ENCODE peak calls at places on chromosomes 4 and X, in four cellular contexts. F, R, A and S are unnamed samples.

GRCh38 chrX:136814847-136815634 is 34.3 kb upstream of the ARHGEF6 start:
- DNase-seq in F (no peak), R (no peak), A (no peak), S (no peak)

GRCh38 chr4:181162266-181163063 is 1080.7 kb upstream of the TENM3 start:
- DNase-seq in F (no peak), R (no peak), A (no peak), S (no peak)

GRCh38 chrX:66030505-66031317 is 9.2 kb downstream of the VSIG4 start:
- DNase-seq in F (peak), R (peak), A (no peak), S (no peak)

GRCh38 chr4:38488891-38489861 is 174.8 kb upstream of the KLF3 start:
- DNase-seq in F (no peak), R (peak), A (no peak), S (no peak)

GRCh38 chr4:17580969-17581368 is 4.0 kb downstream of the LAP3 start:
- DNase-seq in F (no peak), R (no peak), A (no peak), S (no peak)

GRCh38 chr4:142372570-142373300 is 473.4 kb downstream of the INPP4B start:
- DNase-seq in F (no peak), R (no peak), A (no peak), S (no peak)

GRCh38 chrX:53239474-53239873 is 14.5 kb upstream of the KDM5C start:
- DNase-seq in F (peak), R (peak), A (no peak), S (peak)

GRCh38 chr4:89125901-89126435 is 14.6 kb downstream of the TIGD2 start:
- DNase-seq in F (no peak), R (no peak), A (no peak), S (no peak)